ENCODE peak calls at places on chromosomes 4 and X, in nine cellular contexts. One of them, this sample, is unnamed.

GRCh38 chr4:147760695-147761094 is 28.8 kb downstream of the ARHGAP10 start:
- DNase-seq in ascending aorta: peak; percentile 82
- DNase-seq in activated T-cell treated with anti-CD3 and anti-CD28 coated beads, Interleukin-2, amount 50 U/mL, for 4 hours: no peak
- DNase-seq in NCI-H2107: no peak
- DNase-seq in NCI-H82: no peak
- DNase-seq in A673: peak; percentile 43
- DNase-seq in sigmoid colon: peak; percentile 86
- DNase-seq in AG08396: no peak
- DNase-seq in neural crest cell: no peak
- DNase-seq in this sample: no peak

GRCh38 chr4:154160925-154161324 is 330.7 kb downstream of the DCHS2 start:
- DNase-seq in NCI-H82: no peak
- DNase-seq in AG08396: no peak
- DNase-seq in sigmoid colon: no peak
- DNase-seq in ascending aorta: no peak
- DNase-seq in activated T-cell treated with anti-CD3 and anti-CD28 coated beads, Interleukin-2, amount 50 U/mL, for 4 hours: no peak
- DNase-seq in NCI-H2107: no peak
- DNase-seq in neural crest cell: no peak
- DNase-seq in A673: no peak
- DNase-seq in this sample: no peak

GRCh38 chrX:24491741-24492140 is 26.7 kb downstream of the PDK3 start:
- DNase-seq in NCI-H2107: no peak
- DNase-seq in activated T-cell treated with anti-CD3 and anti-CD28 coated beads, Interleukin-2, amount 50 U/mL, for 4 hours: no peak
- DNase-seq in A673: no peak
- DNase-seq in sigmoid colon: no peak
- DNase-seq in neural crest cell: no peak
- DNase-seq in AG08396: no peak
- DNase-seq in ascending aorta: no peak
- DNase-seq in NCI-H82: no peak
- DNase-seq in this sample: no peak

GRCh38 chr4:135144498-135144897 is 942.9 kb upstream of the PABPC4L start:
- DNase-seq in neural crest cell: no peak
- DNase-seq in A673: no peak
- DNase-seq in ascending aorta: no peak
- DNase-seq in sigmoid colon: no peak
- DNase-seq in AG08396: no peak
- DNase-seq in NCI-H82: no peak
- DNase-seq in NCI-H2107: no peak
- DNase-seq in activated T-cell treated with anti-CD3 and anti-CD28 coated beads, Interleukin-2, amount 50 U/mL, for 4 hours: no peak
- DNase-seq in this sample: no peak

GRCh38 chrX:4655743-4656142 is 942.3 kb upstream of the PRKX start:
- DNase-seq in NCI-H2107: no peak
- DNase-seq in sigmoid colon: no peak
- DNase-seq in NCI-H82: no peak
- DNase-seq in activated T-cell treated with anti-CD3 and anti-CD28 coated beads, Interleukin-2, amount 50 U/mL, for 4 hours: no peak
- DNase-seq in A673: no peak
- DNase-seq in AG08396: no peak
- DNase-seq in ascending aorta: no peak
- DNase-seq in neural crest cell: no peak
- DNase-seq in this sample: no peak

GRCh38 chr4:8834681-8835220 is 36.9 kb downstream of the HMX1 start:
- DNase-seq in A673: no peak
- DNase-seq in ascending aorta: peak; percentile 58
- DNase-seq in NCI-H82: no peak
- DNase-seq in AG08396: no peak
- DNase-seq in neural crest cell: no peak
- DNase-seq in sigmoid colon: peak; percentile 60
- DNase-seq in activated T-cell treated with anti-CD3 and anti-CD28 coated beads, Interleukin-2, amount 50 U/mL, for 4 hours: no peak
- DNase-seq in NCI-H2107: no peak
- DNase-seq in this sample: no peak

GRCh38 chr4:169601016-169601771 is 11.2 kb downstream of the NEK1 start:
- DNase-seq in NCI-H2107: no peak
- DNase-seq in neural crest cell: no peak
- DNase-seq in activated T-cell treated with anti-CD3 and anti-CD28 coated beads, Interleukin-2, amount 50 U/mL, for 4 hours: no peak
- DNase-seq in ascending aorta: no peak
- DNase-seq in AG08396: no peak
- DNase-seq in NCI-H82: no peak
- DNase-seq in A673: no peak
- DNase-seq in sigmoid colon: no peak
- DNase-seq in this sample: no peak

GRCh38 chr4:86919824-86920223 is 15.0 kb upstream of the AFF1 start:
- DNase-seq in AG08396: no peak
- DNase-seq in ascending aorta: no peak
- DNase-seq in NCI-H2107: no peak
- DNase-seq in activated T-cell treated with anti-CD3 and anti-CD28 coated beads, Interleukin-2, amount 50 U/mL, for 4 hours: no peak
- DNase-seq in sigmoid colon: no peak
- DNase-seq in A673: no peak
- DNase-seq in NCI-H82: no peak
- DNase-seq in neural crest cell: no peak
- DNase-seq in this sample: no peak

GRCh38 chrX:119503484-119503861 is 35.2 kb downstream of the SLC25A5 start:
- DNase-seq in sigmoid colon: peak; percentile 56
- DNase-seq in ascending aorta: peak; percentile 89
- DNase-seq in neural crest cell: no peak
- DNase-seq in AG08396: peak; percentile 79
- DNase-seq in activated T-cell treated with anti-CD3 and anti-CD28 coated beads, Interleukin-2, amount 50 U/mL, for 4 hours: no peak
- DNase-seq in NCI-H2107: no peak
- DNase-seq in A673: no peak
- DNase-seq in NCI-H82: no peak
- DNase-seq in this sample: no peak

GRCh38 chrX:147476008-147476407 is 435.7 kb upstream of the FMR1 start:
- DNase-seq in A673: peak; percentile 25
- DNase-seq in sigmoid colon: no peak
- DNase-seq in NCI-H2107: no peak
- DNase-seq in AG08396: no peak
- DNase-seq in NCI-H82: peak; percentile 55
- DNase-seq in activated T-cell treated with anti-CD3 and anti-CD28 coated beads, Interleukin-2, amount 50 U/mL, for 4 hours: no peak
- DNase-seq in neural crest cell: peak; percentile 1
- DNase-seq in ascending aorta: no peak
- DNase-seq in this sample: peak; percentile 1

GRCh38 chr4:77599378-77599777 is 6.2 kb upstream of the CXCL13 start:
- DNase-seq in neural crest cell: peak; percentile 4
- DNase-seq in ascending aorta: no peak
- DNase-seq in NCI-H82: peak; percentile 49
- DNase-seq in sigmoid colon: no peak
- DNase-seq in A673: peak; percentile 13
- DNase-seq in activated T-cell treated with anti-CD3 and anti-CD28 coated beads, Interleukin-2, amount 50 U/mL, for 4 hours: no peak
- DNase-seq in AG08396: peak; percentile 36
- DNase-seq in NCI-H2107: no peak
- DNase-seq in this sample: no peak

GRCh38 chrX:135931644-135932487 is 38.4 kb downstream of the SAGE1 start:
- DNase-seq in A673: peak; percentile 33
- DNase-seq in sigmoid colon: no peak
- DNase-seq in NCI-H82: peak; percentile 70
- DNase-seq in ascending aorta: peak; percentile 66
- DNase-seq in AG08396: no peak
- DNase-seq in neural crest cell: peak; percentile 52
- DNase-seq in NCI-H2107: no peak
- DNase-seq in activated T-cell treated with anti-CD3 and anti-CD28 coated beads, Interleukin-2, amount 50 U/mL, for 4 hours: peak; percentile 31
- DNase-seq in this sample: no peak

GRCh38 chrX:66162331-66162822 is 1.7 kb upstream of the HEPH start:
- DNase-seq in A673: no peak
- DNase-seq in AG08396: no peak
- DNase-seq in NCI-H82: no peak
- DNase-seq in activated T-cell treated with anti-CD3 and anti-CD28 coated beads, Interleukin-2, amount 50 U/mL, for 4 hours: no peak
- DNase-seq in sigmoid colon: no peak
- DNase-seq in neural crest cell: no peak
- DNase-seq in NCI-H2107: no peak
- DNase-seq in ascending aorta: no peak
- DNase-seq in this sample: no peak

GRCh38 chrX:136551410-136551809 is 19.4 kb downstream of the VGLL1 start:
- DNase-seq in AG08396: no peak
- DNase-seq in A673: no peak
- DNase-seq in NCI-H2107: no peak
- DNase-seq in sigmoid colon: no peak
- DNase-seq in ascending aorta: no peak
- DNase-seq in activated T-cell treated with anti-CD3 and anti-CD28 coated beads, Interleukin-2, amount 50 U/mL, for 4 hours: no peak
- DNase-seq in neural crest cell: no peak
- DNase-seq in NCI-H82: no peak
- DNase-seq in this sample: no peak

GRCh38 chrX:87572911-87573310 is 55.3 kb downstream of the KLHL4 start:
- DNase-seq in NCI-H82: no peak
- DNase-seq in sigmoid colon: no peak
- DNase-seq in NCI-H2107: no peak
- DNase-seq in activated T-cell treated with anti-CD3 and anti-CD28 coated beads, Interleukin-2, amount 50 U/mL, for 4 hours: no peak
- DNase-seq in AG08396: no peak
- DNase-seq in A673: no peak
- DNase-seq in neural crest cell: no peak
- DNase-seq in ascending aorta: no peak
- DNase-seq in this sample: no peak

GRCh38 chr4:127249066-127249766 is 383.5 kb upstream of the INTU start:
- DNase-seq in activated T-cell treated with anti-CD3 and anti-CD28 coated beads, Interleukin-2, amount 50 U/mL, for 4 hours: no peak
- DNase-seq in NCI-H82: no peak
- DNase-seq in ascending aorta: no peak
- DNase-seq in A673: peak; percentile 22
- DNase-seq in sigmoid colon: no peak
- DNase-seq in NCI-H2107: no peak
- DNase-seq in AG08396: no peak
- DNase-seq in neural crest cell: no peak
- DNase-seq in this sample: no peak

GRCh38 chr4:6884341-6884870 is 25.2 kb upstream of the TBC1D14 start:
- DNase-seq in ascending aorta: peak; percentile 41
- DNase-seq in AG08396: no peak
- DNase-seq in A673: no peak
- DNase-seq in neural crest cell: no peak
- DNase-seq in sigmoid colon: no peak
- DNase-seq in NCI-H2107: no peak
- DNase-seq in activated T-cell treated with anti-CD3 and anti-CD28 coated beads, Interleukin-2, amount 50 U/mL, for 4 hours: no peak
- DNase-seq in NCI-H82: no peak
- DNase-seq in this sample: no peak

GRCh38 chr4:133483600-133484246 is 334.6 kb downstream of the PCDH10 start:
- DNase-seq in NCI-H2107: peak; percentile 2
- DNase-seq in A673: peak; percentile 63
- DNase-seq in sigmoid colon: no peak
- DNase-seq in neural crest cell: no peak
- DNase-seq in activated T-cell treated with anti-CD3 and anti-CD28 coated beads, Interleukin-2, amount 50 U/mL, for 4 hours: no peak
- DNase-seq in AG08396: no peak
- DNase-seq in ascending aorta: no peak
- DNase-seq in NCI-H82: peak; percentile 48
- DNase-seq in this sample: peak; percentile 18

GRCh38 chrX:115898382-115899001 is 272.1 kb upstream of the AGTR2 start:
- DNase-seq in NCI-H82: peak; percentile 21
- DNase-seq in ascending aorta: peak; percentile 84
- DNase-seq in NCI-H2107: peak; percentile 88
- DNase-seq in sigmoid colon: peak; percentile 90
- DNase-seq in neural crest cell: no peak
- DNase-seq in AG08396: no peak
- DNase-seq in A673: peak; percentile 55
- DNase-seq in activated T-cell treated with anti-CD3 and anti-CD28 coated beads, Interleukin-2, amount 50 U/mL, for 4 hours: peak; percentile 76
- DNase-seq in this sample: no peak

GRCh38 chr4:139887962-139888735 is 222.5 kb downstream of the MGST2 start:
- DNase-seq in NCI-H2107: no peak
- DNase-seq in A673: no peak
- DNase-seq in NCI-H82: no peak
- DNase-seq in neural crest cell: no peak
- DNase-seq in ascending aorta: no peak
- DNase-seq in AG08396: no peak
- DNase-seq in activated T-cell treated with anti-CD3 and anti-CD28 coated beads, Interleukin-2, amount 50 U/mL, for 4 hours: no peak
- DNase-seq in sigmoid colon: no peak
- DNase-seq in this sample: no peak

GRCh38 chrX:39877919-39878318 is 219.8 kb downstream of the BCOR start:
- DNase-seq in sigmoid colon: no peak
- DNase-seq in ascending aorta: no peak
- DNase-seq in AG08396: no peak
- DNase-seq in NCI-H2107: no peak
- DNase-seq in A673: no peak
- DNase-seq in neural crest cell: no peak
- DNase-seq in NCI-H82: no peak
- DNase-seq in activated T-cell treated with anti-CD3 and anti-CD28 coated beads, Interleukin-2, amount 50 U/mL, for 4 hours: no peak
- DNase-seq in this sample: no peak

GRCh38 chrX:107935200-107935599 is 47.0 kb downstream of the TEX13B start:
- DNase-seq in neural crest cell: no peak
- DNase-seq in NCI-H82: no peak
- DNase-seq in ascending aorta: no peak
- DNase-seq in A673: peak; percentile 41
- DNase-seq in sigmoid colon: no peak
- DNase-seq in AG08396: peak; percentile 26
- DNase-seq in activated T-cell treated with anti-CD3 and anti-CD28 coated beads, Interleukin-2, amount 50 U/mL, for 4 hours: no peak
- DNase-seq in NCI-H2107: no peak
- DNase-seq in this sample: no peak

GRCh38 chr4:145231906-145232700 is 51.7 kb upstream of the OTUD4 start:
- DNase-seq in NCI-H2107: no peak
- DNase-seq in NCI-H82: no peak
- DNase-seq in AG08396: no peak
- DNase-seq in neural crest cell: no peak
- DNase-seq in A673: no peak
- DNase-seq in activated T-cell treated with anti-CD3 and anti-CD28 coated beads, Interleukin-2, amount 50 U/mL, for 4 hours: no peak
- DNase-seq in ascending aorta: no peak
- DNase-seq in sigmoid colon: no peak
- DNase-seq in this sample: no peak

GRCh38 chr4:114077610-114078009 is 98.2 kb upstream of the ARSJ start:
- DNase-seq in NCI-H82: no peak
- DNase-seq in activated T-cell treated with anti-CD3 and anti-CD28 coated beads, Interleukin-2, amount 50 U/mL, for 4 hours: no peak
- DNase-seq in ascending aorta: no peak
- DNase-seq in A673: peak; percentile 79
- DNase-seq in neural crest cell: no peak
- DNase-seq in sigmoid colon: no peak
- DNase-seq in AG08396: peak; percentile 55
- DNase-seq in NCI-H2107: no peak
- DNase-seq in this sample: no peak

GRCh38 chr4:76486588-76487276 is 51.7 kb downstream of the SHROOM3 start:
- DNase-seq in A673: no peak
- DNase-seq in sigmoid colon: no peak
- DNase-seq in ascending aorta: no peak
- DNase-seq in NCI-H82: no peak
- DNase-seq in NCI-H2107: no peak
- DNase-seq in neural crest cell: no peak
- DNase-seq in AG08396: no peak
- DNase-seq in activated T-cell treated with anti-CD3 and anti-CD28 coated beads, Interleukin-2, amount 50 U/mL, for 4 hours: no peak
- DNase-seq in this sample: no peak

GRCh38 chr4:8906668-8906970 is 35.0 kb upstream of the HMX1 start:
- DNase-seq in neural crest cell: no peak
- DNase-seq in AG08396: no peak
- DNase-seq in A673: no peak
- DNase-seq in NCI-H2107: no peak
- DNase-seq in sigmoid colon: peak; percentile 25
- DNase-seq in activated T-cell treated with anti-CD3 and anti-CD28 coated beads, Interleukin-2, amount 50 U/mL, for 4 hours: no peak
- DNase-seq in ascending aorta: no peak
- DNase-seq in NCI-H82: no peak
- DNase-seq in this sample: no peak

GRCh38 chr4:17324431-17324830 is 187.5 kb downstream of the QDPR start:
- DNase-seq in sigmoid colon: no peak
- DNase-seq in NCI-H2107: no peak
- DNase-seq in NCI-H82: peak; percentile 50
- DNase-seq in AG08396: peak; percentile 65
- DNase-seq in ascending aorta: no peak
- DNase-seq in A673: peak; percentile 82
- DNase-seq in activated T-cell treated with anti-CD3 and anti-CD28 coated beads, Interleukin-2, amount 50 U/mL, for 4 hours: peak; percentile 60
- DNase-seq in neural crest cell: peak; percentile 44
- DNase-seq in this sample: peak; percentile 70

GRCh38 chr4:40856836-40857362 is 107.1 kb downstream of the NSUN7 start:
- DNase-seq in neural crest cell: peak; percentile 72
- DNase-seq in NCI-H82: peak; percentile 81
- DNase-seq in activated T-cell treated with anti-CD3 and anti-CD28 coated beads, Interleukin-2, amount 50 U/mL, for 4 hours: peak; percentile 31
- DNase-seq in ascending aorta: peak; percentile 82
- DNase-seq in NCI-H2107: peak; percentile 55
- DNase-seq in AG08396: peak; percentile 84
- DNase-seq in sigmoid colon: peak; percentile 77
- DNase-seq in A673: peak; percentile 63
- DNase-seq in this sample: no peak

This sample was measured in SK-N-MC.